ENCODE peak calls at places on chromosomes 3 and 15, in five cellular contexts. W, A, S, R and K are unnamed samples. For H3K9me3, the result is how much of the 10 kb centered on the place peaks cover.

GRCh38 chr3:102125994-102126368 is 276.7 kb downstream of the NFKBIZ start:
- DNase-seq in R (no peak), S (no peak), W (no peak), A (no peak), K (no peak)

GRCh38 chr3:121722346-121722745 is 27.2 kb downstream of the GOLGB1 start:
- DNase-seq in R (no peak), S (no peak), W (no peak), A (no peak), K (no peak)

GRCh38 chr15:72086010-72086697 is 31.8 kb downstream of the MYO9A start:
- DNase-seq in W (peak), A (no peak), R (no peak), S (no peak), K (no peak)

GRCh38 chr3:17985658-17986392 is 243.4 kb upstream of the TBC1D5 start:
- DNase-seq in S (no peak), A (no peak), W (no peak), R (peak), K (no peak)

GRCh38 chr3:45870099-45870498 is 16.2 kb upstream of the CCR9 start:
- DNase-seq in A (no peak), R (no peak), S (no peak), W (no peak), K (no peak)

GRCh38 chr3:115626006-115626409 is 2.7 kb downstream of the GAP43 start:
- DNase-seq in R (no peak), S (no peak), A (no peak), W (no peak), K (no peak)

GRCh38 chr3:141072950-141073349 is 21.8 kb downstream of the SPSB4 start:
- DNase-seq in A (no peak), W (no peak), R (no peak), S (no peak), K (no peak)

GRCh38 chr3:61847784-61848462 is 286.6 kb downstream of the PTPRG start:
- DNase-seq in S (no peak), A (peak), R (no peak), W (peak), K (no peak)

GRCh38 chr3:171695476-171695875 is 114.8 kb downstream of the PLD1 start:
- DNase-seq in W (no peak), A (peak), R (no peak), S (no peak), K (no peak)

GRCh38 chr15:99727733-99728132 is 5.5 kb downstream of the LYSMD4 start:
- DNase-seq in A (no peak), S (no peak), W (no peak), R (no peak), K (no peak)

GRCh38 chr15:73935547-73935946 is 9.3 kb downstream of the LOXL1 start:
- DNase-seq in S (no peak), A (no peak), W (no peak), R (no peak), K (no peak)

GRCh38 chr3:196096382-196096953 is 14.6 kb upstream of the TFRC start:
- DNase-seq in R (peak), W (peak), A (peak), S (no peak), K (no peak)

GRCh38 chr3:128145279-128145678 is 8.0 kb upstream of the EEFSEC start:
- DNase-seq in W (peak), S (no peak), R (no peak), A (no peak), K (no peak)

GRCh38 chr3:126361211-126361610 is 4.0 kb upstream of the KLF15 start:
- DNase-seq in R (no peak), S (no peak), W (no peak), A (no peak), K (no peak)

GRCh38 chr3:16697437-16698258 is 92.4 kb upstream of the DAZL start:
- DNase-seq in R (no peak), S (no peak), A (peak), W (no peak), K (no peak)
- H3K4me3 ChIP-seq in R (no peak), S (no peak), A (peak), W (no peak), K (no peak)

DNA sequence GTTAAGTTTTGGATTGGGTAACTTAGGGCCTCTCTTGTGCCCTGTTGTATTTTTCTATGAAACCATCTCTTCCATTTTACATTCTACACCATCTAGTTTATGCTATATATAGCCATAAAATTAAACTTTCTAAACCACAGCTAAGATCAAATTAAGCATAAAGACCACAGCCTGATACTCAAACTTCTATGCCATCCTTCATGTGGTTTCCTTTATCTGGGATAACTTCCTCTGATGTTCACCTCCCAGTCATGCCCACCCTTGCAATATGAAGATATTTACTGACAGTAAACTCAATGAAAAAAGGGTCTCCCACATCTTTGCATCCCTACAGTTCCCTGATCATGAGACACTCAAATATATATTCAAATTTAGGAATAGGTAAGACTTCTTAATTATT is 4.2 kb downstream of the SELENOK start:
- DNase-seq in A (no peak), R (no peak), S (no peak), W (no peak), K (no peak)
- H3K9me3 ChIP-seq in A (under half), R (under half), S (under half), W (under half), K (under half)

DNA sequence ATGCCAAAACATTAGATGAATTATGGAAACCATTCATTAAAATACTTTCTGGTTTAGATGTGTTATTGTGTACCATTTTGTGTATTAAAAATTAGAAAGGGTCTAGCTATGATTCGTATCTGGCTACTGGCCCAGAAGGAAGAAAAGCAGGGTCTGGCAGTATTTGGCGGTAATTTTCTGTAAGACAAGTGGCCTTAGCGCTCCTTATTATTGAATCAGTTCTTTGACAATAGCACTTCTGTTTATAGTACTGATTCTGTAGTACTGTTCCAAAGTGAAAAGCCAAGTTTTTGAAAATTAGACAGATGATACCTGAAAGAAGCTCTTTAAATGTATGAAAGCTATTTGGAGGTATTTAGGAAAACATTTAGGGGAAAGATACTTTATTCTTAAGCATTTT is 10.2 kb downstream of the GLCE start:
- DNase-seq in R (no peak), S (no peak), A (no peak), W (no peak), K (no peak)
- H3K4me3 ChIP-seq in R (no peak), S (no peak), A (no peak), W (no peak), K (no peak)

DNA sequence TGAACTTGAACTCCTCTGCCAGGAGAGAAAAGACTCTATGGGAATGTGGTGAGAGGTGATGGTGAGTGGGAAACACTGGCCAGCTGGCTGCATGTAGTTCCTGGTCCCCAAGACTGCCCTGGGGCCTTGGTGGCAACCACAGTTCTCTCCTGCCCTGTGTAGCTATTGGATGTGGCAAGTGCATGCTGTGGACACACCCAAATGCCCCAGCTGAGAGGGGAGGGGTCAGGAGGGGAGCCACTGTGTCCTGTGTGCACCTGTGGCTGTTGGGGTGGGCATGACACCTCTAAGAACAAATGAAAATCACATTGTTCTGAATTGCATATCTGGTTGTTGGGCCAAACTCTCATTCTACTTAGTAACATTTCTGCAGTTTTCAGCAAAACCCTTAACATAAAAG is 409.6 kb downstream of the NSUN3 start:
- DNase-seq in A (no peak), W (no peak), R (no peak), S (no peak), K (no peak)
- H3K9me3 ChIP-seq in A (under half), W (under half), R (under half), S (under half), K (under half)

GRCh38 chr3:52517796-52518722 is 15.6 kb downstream of the NT5DC2 start:
- DNase-seq in S (no peak), W (no peak), R (no peak), A (no peak), K (no peak)
- H3K4me3 ChIP-seq in S (peak), W (peak), R (no peak), A (no peak), K (peak)